ENCODE peak calls at places on chromosomes 7 and 10, in six cellular contexts. N is astrocyte of the spinal cord; B is activated naive CD8-positive, alpha-beta T cell treated with anti-CD3 and anti-CD28 coated beads for 36 hours; Q is NCI-H2081; V is fibroblast of pulmonary artery; O is GM06990. H is an unnamed sample.

GRCh38 chr7:48188776-48189520 is 17.7 kb downstream of the ABCA13 start:
- DNase-seq in V (no peak), Q (no peak), B (no peak), O (no peak), N (peak; percentile 83), H (no peak)

GRCh38 chr10:71766717-71767419 is 6.5 kb downstream of the VSIR start:
- DNase-seq in O (no peak), Q (no peak), V (peak; percentile 93), B (no peak), N (peak; percentile 92), H (peak; percentile 56)

GRCh38 chr10:103193820-103194529 is 903 bp upstream of the NT5C2 start:
- DNase-seq in V (peak; percentile 83), Q (no peak), B (no peak), O (peak; percentile 44), N (peak; percentile 71), H (peak; percentile 59)

GRCh38 chr10:4243651-4244050 is 458.6 kb upstream of the KLF6 start:
- DNase-seq in B (no peak), V (peak; percentile 99), N (peak; percentile 100), Q (no peak), O (no peak), H (peak; percentile 55)

GRCh38 chr10:114561008-114561523 is 97.0 kb downstream of the ABLIM1 start:
- DNase-seq in N (no peak), V (no peak), Q (no peak), B (no peak), O (no peak), H (no peak)

GRCh38 chr10:14889318-14889717 is 10.7 kb downstream of the SUV39H2 start:
- DNase-seq in V (peak; percentile 29), O (no peak), B (no peak), Q (no peak), N (no peak), H (no peak)

GRCh38 chr7:47386273-47386820 is 195.6 kb downstream of the TNS3 start:
- DNase-seq in B (no peak), O (no peak), Q (no peak), V (no peak), N (no peak), H (no peak)

GRCh38 chr10:101450277-101451080 is 96.5 kb downstream of the BTRC start:
- DNase-seq in O (no peak), V (no peak), Q (no peak), N (no peak), B (no peak), H (no peak)

GRCh38 chr7:620052-620451 is 100.4 kb upstream of the PDGFA start:
- DNase-seq in O (no peak), Q (no peak), V (peak; percentile 96), B (no peak), N (peak; percentile 87), H (no peak)

GRCh38 chr10:17166699-17167098 is 34.8 kb downstream of the TRDMT1 start:
- DNase-seq in O (no peak), V (no peak), Q (no peak), B (no peak), N (no peak), H (no peak)

GRCh38 chr7:98872328-98872924 is 2.6 kb upstream of the TMEM130 start:
- DNase-seq in V (no peak), N (no peak), B (no peak), Q (no peak), O (no peak), H (peak; percentile 14)

GRCh38 chr7:157685430-157686284 is 348.9 kb downstream of the DNAJB6 start:
- DNase-seq in B (no peak), Q (no peak), N (no peak), O (no peak), V (no peak), H (no peak)

GRCh38 chr7:116873619-116874018 is 11.2 kb downstream of the CAPZA2 start:
- DNase-seq in V (no peak), N (no peak), O (no peak), Q (no peak), B (no peak), H (no peak)

GRCh38 chr7:112411186-112411795 is 39.0 kb upstream of the IFRD1 start:
- DNase-seq in N (peak; percentile 56), V (peak; percentile 74), Q (peak; percentile 51), O (no peak), B (no peak), H (no peak)

GRCh38 chr10:30822693-30823465 is 193.3 kb upstream of the LYZL2 start:
- DNase-seq in B (no peak), V (no peak), N (no peak), O (no peak), Q (no peak), H (no peak)

GRCh38 chr7:78379148-78379547 is 580.6 kb downstream of the PHTF2 start:
- DNase-seq in N (peak; percentile 36), Q (no peak), O (no peak), V (peak; percentile 1), B (no peak), H (no peak)

GRCh38 chr10:11024596-11024995 is 6.9 kb downstream of the CELF2 start:
- DNase-seq in B (no peak), V (peak; percentile 90), Q (no peak), N (no peak), O (no peak), H (no peak)

GRCh38 chr10:111273635-111274034 is 196.8 kb downstream of the ADRA2A start:
- DNase-seq in O (no peak), N (no peak), B (no peak), Q (no peak), V (no peak), H (no peak)

GRCh38 chr10:98150544-98150943 is 16.1 kb downstream of the R3HCC1L start:
- DNase-seq in O (no peak), N (peak; percentile 67), B (no peak), V (peak; percentile 35), Q (no peak), H (no peak)

GRCh38 chr10:36465604-36466379 is 659.6 kb upstream of the ANKRD30A start:
- DNase-seq in O (no peak), N (no peak), B (no peak), V (no peak), Q (no peak), H (no peak)

H was measured in adrenal gland.